ENCODE peak calls at places on chromosomes 1 and 21, in six cellular contexts. One of them, this sample, is unnamed.
A peak's percentile ranks its signal among the peaks of the same experiment; 100 is the strongest.

GRCh38 chr1:44013949-44014348 is 17.3 kb downstream of the SLC6A9 start:
- DNase-seq in non-pigmented ciliary epithelial cell: no peak
- DNase-seq in RCC 7860: no peak
- DNase-seq in EL: no peak
- DNase-seq in activated T-cell treated with anti-CD3 and anti-CD28 coated beads for 1 hour: no peak
- DNase-seq in stimulated activated CD8-positive, alpha-beta memory T cell treated with anti-CD3 and anti-CD28 coated beads, Interleukin-7, amount 100 ng/mL, for 24 hours: no peak
- DNase-seq in this sample: no peak

GRCh38 chr1:59422921-59423575 is 126.2 kb downstream of the FGGY start:
- DNase-seq in non-pigmented ciliary epithelial cell: no peak
- DNase-seq in RCC 7860: no peak
- DNase-seq in EL: peak; percentile 16
- DNase-seq in activated T-cell treated with anti-CD3 and anti-CD28 coated beads for 1 hour: no peak
- DNase-seq in stimulated activated CD8-positive, alpha-beta memory T cell treated with anti-CD3 and anti-CD28 coated beads, Interleukin-7, amount 100 ng/mL, for 24 hours: no peak
- DNase-seq in this sample: no peak

GRCh38 chr21:15732996-15733329 is 3.2 kb downstream of the USP25 start:
- DNase-seq in non-pigmented ciliary epithelial cell: no peak
- DNase-seq in RCC 7860: no peak
- DNase-seq in EL: no peak
- DNase-seq in activated T-cell treated with anti-CD3 and anti-CD28 coated beads for 1 hour: no peak
- DNase-seq in stimulated activated CD8-positive, alpha-beta memory T cell treated with anti-CD3 and anti-CD28 coated beads, Interleukin-7, amount 100 ng/mL, for 24 hours: no peak
- DNase-seq in this sample: no peak

GRCh38 chr1:203455706-203456105 is 19.9 kb upstream of the PRELP start:
- DNase-seq in non-pigmented ciliary epithelial cell: no peak
- DNase-seq in RCC 7860: no peak
- DNase-seq in EL: no peak
- DNase-seq in activated T-cell treated with anti-CD3 and anti-CD28 coated beads for 1 hour: no peak
- DNase-seq in stimulated activated CD8-positive, alpha-beta memory T cell treated with anti-CD3 and anti-CD28 coated beads, Interleukin-7, amount 100 ng/mL, for 24 hours: no peak
- DNase-seq in this sample: no peak

GRCh38 chr21:27154451-27155129 is 187.7 kb upstream of the ADAMTS5 start:
- DNase-seq in non-pigmented ciliary epithelial cell: no peak
- DNase-seq in RCC 7860: no peak
- DNase-seq in EL: no peak
- DNase-seq in activated T-cell treated with anti-CD3 and anti-CD28 coated beads for 1 hour: no peak
- DNase-seq in stimulated activated CD8-positive, alpha-beta memory T cell treated with anti-CD3 and anti-CD28 coated beads, Interleukin-7, amount 100 ng/mL, for 24 hours: no peak
- DNase-seq in this sample: no peak

GRCh38 chr1:27144920-27145661 is 9.8 kb downstream of the SLC9A1 start:
- DNase-seq in non-pigmented ciliary epithelial cell: peak; percentile 28
- DNase-seq in RCC 7860: peak; percentile 16
- DNase-seq in EL: peak; percentile 46
- DNase-seq in activated T-cell treated with anti-CD3 and anti-CD28 coated beads for 1 hour: no peak
- DNase-seq in stimulated activated CD8-positive, alpha-beta memory T cell treated with anti-CD3 and anti-CD28 coated beads, Interleukin-7, amount 100 ng/mL, for 24 hours: no peak
- DNase-seq in this sample: no peak

GRCh38 chr1:3369437-3370076 is 84.9 kb upstream of the ARHGEF16 start:
- DNase-seq in non-pigmented ciliary epithelial cell: peak; percentile 64
- DNase-seq in RCC 7860: peak; percentile 15
- DNase-seq in EL: peak; percentile 65
- DNase-seq in activated T-cell treated with anti-CD3 and anti-CD28 coated beads for 1 hour: no peak
- DNase-seq in stimulated activated CD8-positive, alpha-beta memory T cell treated with anti-CD3 and anti-CD28 coated beads, Interleukin-7, amount 100 ng/mL, for 24 hours: no peak
- DNase-seq in this sample: peak; percentile 39

GRCh38 chr1:205276334-205277065 is 45.0 kb downstream of the NUAK2 start:
- DNase-seq in non-pigmented ciliary epithelial cell: no peak
- DNase-seq in RCC 7860: no peak
- DNase-seq in EL: no peak
- DNase-seq in activated T-cell treated with anti-CD3 and anti-CD28 coated beads for 1 hour: no peak
- DNase-seq in stimulated activated CD8-positive, alpha-beta memory T cell treated with anti-CD3 and anti-CD28 coated beads, Interleukin-7, amount 100 ng/mL, for 24 hours: no peak
- DNase-seq in this sample: no peak

GRCh38 chr1:112219267-112219666 is 176.7 kb upstream of the CTTNBP2NL start:
- DNase-seq in non-pigmented ciliary epithelial cell: no peak
- DNase-seq in RCC 7860: no peak
- DNase-seq in EL: no peak
- DNase-seq in activated T-cell treated with anti-CD3 and anti-CD28 coated beads for 1 hour: no peak
- DNase-seq in stimulated activated CD8-positive, alpha-beta memory T cell treated with anti-CD3 and anti-CD28 coated beads, Interleukin-7, amount 100 ng/mL, for 24 hours: no peak
- DNase-seq in this sample: no peak

GRCh38 chr1:38221006-38221649 is 174.5 kb upstream of the POU3F1 start:
- DNase-seq in non-pigmented ciliary epithelial cell: peak; percentile 59
- DNase-seq in RCC 7860: no peak
- DNase-seq in EL: peak; percentile 78
- DNase-seq in activated T-cell treated with anti-CD3 and anti-CD28 coated beads for 1 hour: no peak
- DNase-seq in stimulated activated CD8-positive, alpha-beta memory T cell treated with anti-CD3 and anti-CD28 coated beads, Interleukin-7, amount 100 ng/mL, for 24 hours: no peak
- DNase-seq in this sample: no peak

GRCh38 chr1:23097316-23097715 is 71.3 kb downstream of the LUZP1 start:
- DNase-seq in non-pigmented ciliary epithelial cell: no peak
- DNase-seq in RCC 7860: no peak
- DNase-seq in EL: peak; percentile 30
- DNase-seq in activated T-cell treated with anti-CD3 and anti-CD28 coated beads for 1 hour: no peak
- DNase-seq in stimulated activated CD8-positive, alpha-beta memory T cell treated with anti-CD3 and anti-CD28 coated beads, Interleukin-7, amount 100 ng/mL, for 24 hours: no peak
- DNase-seq in this sample: no peak

GRCh38 chr21:34280987-34281386 is 82.8 kb upstream of the KCNE2 start:
- DNase-seq in non-pigmented ciliary epithelial cell: no peak
- DNase-seq in RCC 7860: no peak
- DNase-seq in EL: no peak
- DNase-seq in activated T-cell treated with anti-CD3 and anti-CD28 coated beads for 1 hour: no peak
- DNase-seq in stimulated activated CD8-positive, alpha-beta memory T cell treated with anti-CD3 and anti-CD28 coated beads, Interleukin-7, amount 100 ng/mL, for 24 hours: no peak
- DNase-seq in this sample: no peak

GRCh38 chr1:64877151-64877550 is 89.2 kb downstream of the JAK1 start:
- DNase-seq in non-pigmented ciliary epithelial cell: no peak
- DNase-seq in RCC 7860: no peak
- DNase-seq in EL: no peak
- DNase-seq in activated T-cell treated with anti-CD3 and anti-CD28 coated beads for 1 hour: no peak
- DNase-seq in stimulated activated CD8-positive, alpha-beta memory T cell treated with anti-CD3 and anti-CD28 coated beads, Interleukin-7, amount 100 ng/mL, for 24 hours: no peak
- DNase-seq in this sample: no peak

GRCh38 chr1:85992756-85993155 is 163.8 kb downstream of the COL24A1 start:
- DNase-seq in non-pigmented ciliary epithelial cell: peak; percentile 22
- DNase-seq in RCC 7860: no peak
- DNase-seq in EL: peak; percentile 33
- DNase-seq in activated T-cell treated with anti-CD3 and anti-CD28 coated beads for 1 hour: no peak
- DNase-seq in stimulated activated CD8-positive, alpha-beta memory T cell treated with anti-CD3 and anti-CD28 coated beads, Interleukin-7, amount 100 ng/mL, for 24 hours: no peak
- DNase-seq in this sample: peak; percentile 8

GRCh38 chr1:1347663-1348419 is 1.4 kb downstream of the DVL1 start:
- DNase-seq in non-pigmented ciliary epithelial cell: no peak
- DNase-seq in RCC 7860: peak; percentile 50
- DNase-seq in EL: peak; percentile 53
- DNase-seq in activated T-cell treated with anti-CD3 and anti-CD28 coated beads for 1 hour: no peak
- DNase-seq in stimulated activated CD8-positive, alpha-beta memory T cell treated with anti-CD3 and anti-CD28 coated beads, Interleukin-7, amount 100 ng/mL, for 24 hours: no peak
- DNase-seq in this sample: peak; percentile 61

GRCh38 chr1:210688482-210689233 is 360.0 kb downstream of the HHAT start:
- DNase-seq in non-pigmented ciliary epithelial cell: no peak
- DNase-seq in RCC 7860: no peak
- DNase-seq in EL: peak; percentile 10
- DNase-seq in activated T-cell treated with anti-CD3 and anti-CD28 coated beads for 1 hour: no peak
- DNase-seq in stimulated activated CD8-positive, alpha-beta memory T cell treated with anti-CD3 and anti-CD28 coated beads, Interleukin-7, amount 100 ng/mL, for 24 hours: no peak
- DNase-seq in this sample: no peak

GRCh38 chr1:27026621-27027574 is 14.2 kb upstream of the TENT5B start:
- DNase-seq in non-pigmented ciliary epithelial cell: no peak
- DNase-seq in RCC 7860: no peak
- DNase-seq in EL: peak; percentile 71
- DNase-seq in activated T-cell treated with anti-CD3 and anti-CD28 coated beads for 1 hour: no peak
- DNase-seq in stimulated activated CD8-positive, alpha-beta memory T cell treated with anti-CD3 and anti-CD28 coated beads, Interleukin-7, amount 100 ng/mL, for 24 hours: no peak
- DNase-seq in this sample: no peak

GRCh38 chr1:228407118-228408040 is 744 bp upstream of the TRIM11 start:
- DNase-seq in non-pigmented ciliary epithelial cell: no peak
- DNase-seq in RCC 7860: no peak
- DNase-seq in EL: peak; percentile 41
- DNase-seq in activated T-cell treated with anti-CD3 and anti-CD28 coated beads for 1 hour: no peak
- DNase-seq in stimulated activated CD8-positive, alpha-beta memory T cell treated with anti-CD3 and anti-CD28 coated beads, Interleukin-7, amount 100 ng/mL, for 24 hours: no peak
- DNase-seq in this sample: no peak

This sample was measured in Caki2.